ENCODE peak calls at places on chromosomes 11 and 22, in five cellular contexts. One of them, this sample, is unnamed.

GRCh38 chr22:24424001-24424900 is 3.1 kb upstream of the ADORA2A start:
- DNase-seq in fibroblast of lung: no peak
- DNase-seq in cardiac fibroblast: no peak
- DNase-seq in OCI-LY7: peak
- DNase-seq in A549: no peak
- DNase-seq in this sample: no peak

GRCh38 chr11:20327377-20327776 is 36.1 kb upstream of the HTATIP2 start:
- DNase-seq in fibroblast of lung: no peak
- DNase-seq in cardiac fibroblast: no peak
- DNase-seq in A549: no peak
- DNase-seq in OCI-LY7: no peak
- DNase-seq in this sample: no peak

GRCh38 chr11:70779433-70780245 is 381.3 kb downstream of the CTTN start:
- DNase-seq in fibroblast of lung: no peak
- DNase-seq in OCI-LY7: no peak
- DNase-seq in A549: no peak
- DNase-seq in cardiac fibroblast: no peak
- DNase-seq in this sample: no peak

GRCh38 chr22:42743501-42743991 is 22.9 kb upstream of the A4GALT start:
- DNase-seq in OCI-LY7: no peak
- DNase-seq in fibroblast of lung: peak
- DNase-seq in cardiac fibroblast: peak
- DNase-seq in A549: no peak
- DNase-seq in this sample: peak

GRCh38 chr11:85947431-85948272 is 92.5 kb downstream of the CCDC83 start:
- DNase-seq in A549: peak
- DNase-seq in cardiac fibroblast: peak
- DNase-seq in OCI-LY7: no peak
- DNase-seq in fibroblast of lung: peak
- DNase-seq in this sample: peak

GRCh38 chr11:1830119-1830499 is 4.7 kb upstream of the SYT8 start:
- DNase-seq in OCI-LY7: no peak
- DNase-seq in A549: no peak
- DNase-seq in fibroblast of lung: no peak
- DNase-seq in cardiac fibroblast: peak
- DNase-seq in this sample: no peak

GRCh38 chr11:128765571-128766530 is 72.0 kb downstream of the FLI1 start:
- DNase-seq in cardiac fibroblast: peak
- DNase-seq in A549: no peak
- DNase-seq in OCI-LY7: no peak
- DNase-seq in fibroblast of lung: no peak
- DNase-seq in this sample: no peak

GRCh38 chr11:17098038-17098437 is 20.6 kb upstream of the RPS13 start:
- DNase-seq in fibroblast of lung: no peak
- DNase-seq in OCI-LY7: no peak
- DNase-seq in cardiac fibroblast: no peak
- DNase-seq in A549: no peak
- DNase-seq in this sample: no peak

GRCh38 chr11:113876074-113876797 is 864 bp upstream of the USP28 start:
- DNase-seq in OCI-LY7: peak
- DNase-seq in A549: no peak
- DNase-seq in fibroblast of lung: no peak
- DNase-seq in cardiac fibroblast: no peak
- DNase-seq in this sample: no peak

GRCh38 chr11:117820071-117820470 is 4.5 kb downstream of the FXYD2 start:
- DNase-seq in fibroblast of lung: no peak
- DNase-seq in cardiac fibroblast: no peak
- DNase-seq in OCI-LY7: no peak
- DNase-seq in A549: no peak
- DNase-seq in this sample: no peak

GRCh38 chr22:28208036-28208435 is 289.0 kb upstream of the PITPNB start:
- DNase-seq in OCI-LY7: no peak
- DNase-seq in A549: no peak
- DNase-seq in cardiac fibroblast: no peak
- DNase-seq in fibroblast of lung: no peak
- DNase-seq in this sample: no peak

GRCh38 chr22:19610518-19611253 is 86.5 kb upstream of the CLDN5 start:
- DNase-seq in fibroblast of lung: no peak
- DNase-seq in OCI-LY7: peak
- DNase-seq in cardiac fibroblast: no peak
- DNase-seq in A549: no peak
- DNase-seq in this sample: no peak

GRCh38 chr11:61004037-61004641 is 32.7 kb downstream of the CD6 start:
- DNase-seq in A549: no peak
- DNase-seq in cardiac fibroblast: peak
- DNase-seq in fibroblast of lung: peak
- DNase-seq in OCI-LY7: no peak
- DNase-seq in this sample: no peak

GRCh38 chr11:14620027-14620511 is 23.5 kb upstream of the PDE3B start:
- DNase-seq in OCI-LY7: no peak
- DNase-seq in cardiac fibroblast: peak
- DNase-seq in A549: no peak
- DNase-seq in fibroblast of lung: peak
- DNase-seq in this sample: peak

GRCh38 chr11:47415949-47416472 is 7.6 kb downstream of the SLC39A13 start:
- DNase-seq in cardiac fibroblast: peak
- DNase-seq in A549: peak
- DNase-seq in fibroblast of lung: peak
- DNase-seq in OCI-LY7: no peak
- DNase-seq in this sample: peak

GRCh38 chr11:19200410-19201201 is 1.2 kb downstream of the CSRP3 start:
- DNase-seq in fibroblast of lung: peak
- DNase-seq in A549: no peak
- DNase-seq in OCI-LY7: no peak
- DNase-seq in cardiac fibroblast: peak
- DNase-seq in this sample: peak

GRCh38 chr11:2653930-2654739 is 45.7 kb downstream of the KCNQ1OT1 start:
- DNase-seq in cardiac fibroblast: no peak
- DNase-seq in fibroblast of lung: no peak
- DNase-seq in OCI-LY7: no peak
- DNase-seq in A549: no peak
- DNase-seq in this sample: no peak

GRCh38 chr22:24427500-24428164 is at the start of gene ADORA2A:
- DNase-seq in fibroblast of lung: no peak
- DNase-seq in cardiac fibroblast: no peak
- DNase-seq in A549: no peak
- DNase-seq in OCI-LY7: peak
- DNase-seq in this sample: no peak

GRCh38 chr11:119356349-119357031 is 10.0 kb upstream of the MFRP start:
- DNase-seq in cardiac fibroblast: peak
- DNase-seq in A549: peak
- DNase-seq in OCI-LY7: peak
- DNase-seq in fibroblast of lung: peak
- DNase-seq in this sample: peak

GRCh38 chr22:21725956-21726649 is 9.5 kb downstream of the YPEL1 start:
- DNase-seq in cardiac fibroblast: no peak
- DNase-seq in A549: no peak
- DNase-seq in fibroblast of lung: no peak
- DNase-seq in OCI-LY7: no peak
- DNase-seq in this sample: no peak

GRCh38 chr11:45105233-45105992 is 41.0 kb upstream of the PRDM11 start:
- DNase-seq in A549: peak
- DNase-seq in OCI-LY7: peak
- DNase-seq in cardiac fibroblast: peak
- DNase-seq in fibroblast of lung: peak
- DNase-seq in this sample: peak
- TF ChIP-seq CTCF in A549: peak
- TF ChIP-seq CTCF in OCI-LY7: peak
- TF ChIP-seq CTCF in cardiac fibroblast: peak
- TF ChIP-seq CTCF in fibroblast of lung: peak
- TF ChIP-seq CTCF in this sample: peak

DNA sequence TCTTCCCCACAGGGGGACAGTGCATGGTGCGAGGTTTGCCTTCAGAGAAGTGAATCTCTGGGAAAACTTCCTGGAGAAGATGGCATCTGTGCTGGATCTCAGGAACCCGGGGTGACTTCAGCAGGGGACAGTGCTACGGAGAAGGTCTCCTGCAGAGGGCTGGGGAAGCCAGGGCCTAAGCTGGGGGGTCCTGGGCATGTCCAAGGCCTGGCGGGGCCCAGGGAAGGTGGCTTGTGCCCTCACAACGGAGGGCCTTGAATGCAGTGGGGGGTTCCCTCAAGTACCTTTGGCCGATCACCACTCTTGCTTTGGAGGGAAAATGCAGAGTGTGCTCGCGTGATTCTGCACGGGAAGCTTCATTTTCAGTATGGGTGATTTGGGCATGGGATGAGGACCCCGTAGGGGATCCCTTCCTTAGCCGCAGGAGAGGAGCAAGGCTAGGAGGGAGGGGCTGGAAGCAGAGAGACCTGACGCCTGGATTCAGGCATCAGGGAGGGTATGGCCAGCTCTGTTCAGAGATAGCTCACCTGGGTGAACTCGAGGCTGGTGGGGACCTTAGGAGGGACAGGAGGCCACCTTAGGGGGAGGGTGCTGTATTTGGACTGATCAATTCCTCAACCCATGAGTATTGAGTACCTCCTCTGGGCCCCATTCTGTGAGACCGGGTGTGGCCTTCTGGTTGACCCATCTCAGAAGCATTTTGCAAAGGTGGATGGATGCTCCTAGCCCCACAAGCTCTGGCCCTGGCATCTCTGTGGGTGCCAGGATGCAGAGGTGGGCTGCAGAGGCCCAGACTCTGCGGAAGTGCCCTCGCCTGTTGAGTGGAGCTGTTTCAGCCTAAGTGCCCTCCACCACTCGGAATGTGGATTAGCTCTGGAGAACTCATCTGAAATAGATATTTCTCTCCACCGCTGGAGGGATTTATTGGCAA is 529.4 kb downstream of the TBC1D22A start:
- DNase-seq in OCI-LY7: no peak
- DNase-seq in fibroblast of lung: no peak
- DNase-seq in cardiac fibroblast: no peak
- DNase-seq in A549: no peak
- DNase-seq in this sample: no peak
- H3K4me3 ChIP-seq in OCI-LY7: no peak
- H3K4me3 ChIP-seq in fibroblast of lung: no peak
- H3K4me3 ChIP-seq in cardiac fibroblast: no peak
- H3K4me3 ChIP-seq in A549: no peak
- H3K4me3 ChIP-seq in this sample: no peak

GRCh38 chr11:75241906-75242644 is 1.5 kb downstream of the TPBGL start:
- DNase-seq in OCI-LY7: no peak
- DNase-seq in fibroblast of lung: no peak
- DNase-seq in A549: no peak
- DNase-seq in cardiac fibroblast: no peak
- DNase-seq in this sample: no peak
- TF ChIP-seq CTCF in OCI-LY7: no peak
- TF ChIP-seq CTCF in fibroblast of lung: no peak
- TF ChIP-seq CTCF in A549: peak
- TF ChIP-seq CTCF in cardiac fibroblast: no peak
- TF ChIP-seq CTCF in this sample: no peak

DNA sequence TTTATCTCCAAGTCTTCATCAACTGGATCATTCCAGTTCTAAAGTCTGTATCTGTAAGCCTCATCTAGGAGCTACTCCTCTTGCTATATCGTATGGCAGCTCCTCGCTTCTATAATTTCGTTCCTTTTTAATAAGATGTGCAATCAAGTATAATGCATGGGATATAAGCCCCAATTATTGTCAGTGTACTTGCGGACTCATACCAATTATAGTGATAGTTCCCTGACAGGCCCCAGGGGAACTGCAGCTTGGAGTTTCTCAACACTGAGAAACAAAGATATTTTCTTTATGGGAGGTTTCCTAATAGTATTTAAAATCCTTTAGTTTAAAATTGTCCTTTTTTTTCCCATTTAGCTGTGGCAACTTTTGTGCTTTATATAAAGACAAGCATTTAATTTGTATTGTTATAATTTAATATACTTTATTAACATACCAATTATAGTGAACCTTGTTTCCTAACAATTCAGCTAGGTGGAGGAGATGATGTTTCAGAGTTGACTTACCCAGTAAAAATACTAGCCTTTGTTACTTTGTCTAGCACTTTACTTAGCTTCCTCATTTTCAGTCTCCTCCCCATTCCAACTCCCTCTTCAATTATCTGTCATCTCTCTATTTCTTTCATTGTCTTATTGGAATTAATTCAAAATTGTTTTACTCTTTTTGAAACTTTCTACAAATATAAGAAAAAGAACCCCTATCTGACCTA is 25.3 kb upstream of the DDX17 start:
- DNase-seq in A549: no peak
- DNase-seq in cardiac fibroblast: no peak
- DNase-seq in fibroblast of lung: no peak
- DNase-seq in OCI-LY7: no peak
- DNase-seq in this sample: no peak
- H3K4me3 ChIP-seq in A549: no peak
- H3K4me3 ChIP-seq in cardiac fibroblast: no peak
- H3K4me3 ChIP-seq in fibroblast of lung: no peak
- H3K4me3 ChIP-seq in OCI-LY7: no peak
- H3K4me3 ChIP-seq in this sample: no peak

GRCh38 chr22:38817196-38817595 is 23.3 kb upstream of the DNAL4 start:
- DNase-seq in OCI-LY7: no peak
- DNase-seq in A549: no peak
- DNase-seq in fibroblast of lung: no peak
- DNase-seq in cardiac fibroblast: no peak
- DNase-seq in this sample: no peak

GRCh38 chr22:38819387-38819940 is 24.4 kb downstream of the NPTXR start:
- DNase-seq in cardiac fibroblast: no peak
- DNase-seq in fibroblast of lung: no peak
- DNase-seq in OCI-LY7: no peak
- DNase-seq in A549: no peak
- DNase-seq in this sample: no peak

GRCh38 chr22:38823637-38824036 is 20.2 kb downstream of the NPTXR start:
- DNase-seq in OCI-LY7: no peak
- DNase-seq in A549: no peak
- DNase-seq in cardiac fibroblast: no peak
- DNase-seq in fibroblast of lung: no peak
- DNase-seq in this sample: no peak

GRCh38 chr22:38823076-38823475 is 20.8 kb downstream of the NPTXR start:
- DNase-seq in fibroblast of lung: no peak
- DNase-seq in cardiac fibroblast: no peak
- DNase-seq in A549: no peak
- DNase-seq in OCI-LY7: no peak
- DNase-seq in this sample: no peak

DNA sequence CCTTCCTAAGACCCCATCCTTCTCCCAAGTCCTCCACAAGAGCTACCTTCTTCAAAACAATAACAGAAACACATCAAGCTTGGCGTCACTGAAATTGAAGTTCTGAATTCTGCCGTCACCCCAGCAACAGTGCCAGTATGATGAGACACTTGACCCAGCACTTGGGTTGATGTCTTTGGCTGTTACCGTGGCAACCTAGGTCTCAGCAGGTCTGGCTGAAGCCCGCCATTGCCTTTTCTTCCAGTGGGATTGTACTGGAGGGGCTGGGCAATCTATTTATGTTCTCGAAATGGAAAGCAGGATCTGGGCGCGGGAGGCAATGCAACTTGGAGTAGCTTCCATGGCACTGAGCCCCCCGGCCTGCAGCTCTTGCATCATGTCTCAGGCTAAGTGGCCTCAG is 23.8 kb downstream of the NPTXR start:
- DNase-seq in A549: no peak
- DNase-seq in OCI-LY7: no peak
- DNase-seq in cardiac fibroblast: no peak
- DNase-seq in fibroblast of lung: no peak
- DNase-seq in this sample: no peak
- TF ChIP-seq CTCF in A549: no peak
- TF ChIP-seq CTCF in OCI-LY7: no peak
- TF ChIP-seq CTCF in cardiac fibroblast: no peak
- TF ChIP-seq CTCF in fibroblast of lung: no peak
- TF ChIP-seq CTCF in this sample: no peak

GRCh38 chr22:37243402-37244113 is 511 bp downstream of the RAC2 start:
- DNase-seq in cardiac fibroblast: no peak
- DNase-seq in fibroblast of lung: no peak
- DNase-seq in OCI-LY7: no peak
- DNase-seq in A549: no peak
- DNase-seq in this sample: no peak
- H3K4me3 ChIP-seq in cardiac fibroblast: peak
- H3K4me3 ChIP-seq in fibroblast of lung: peak
- H3K4me3 ChIP-seq in OCI-LY7: peak
- H3K4me3 ChIP-seq in A549: no peak
- H3K4me3 ChIP-seq in this sample: peak